ENCODE peak calls at places on chromosome 11, in six cellular contexts. One of them, this sample, is unnamed.

GRCh38 chr11:116499396-116500001 is 273.3 kb downstream of the BUD13 start:
- DNase-seq in mucosa of gallbladder: peak; percentile 80
- DNase-seq in naive thymus-derived CD8-positive, alpha-beta T cell: no peak
- DNase-seq in COR-L47: peak; percentile 89
- DNase-seq in activated T-cell treated with anti-CD3 and anti-CD28 coated beads for 48 hours: peak; percentile 60
- DNase-seq in AG08395: peak; percentile 3
- DNase-seq in this sample: peak; percentile 57

GRCh38 chr11:13972033-13972910 is 9.7 kb downstream of the SPON1 start:
- DNase-seq in mucosa of gallbladder: peak; percentile 56
- DNase-seq in naive thymus-derived CD8-positive, alpha-beta T cell: no peak
- DNase-seq in COR-L47: no peak
- DNase-seq in activated T-cell treated with anti-CD3 and anti-CD28 coated beads for 48 hours: no peak
- DNase-seq in AG08395: peak; percentile 69
- DNase-seq in this sample: peak; percentile 68

GRCh38 chr11:83194284-83195175 is 1.0 kb downstream of the ANKRD42 start:
- DNase-seq in mucosa of gallbladder: peak; percentile 34
- DNase-seq in naive thymus-derived CD8-positive, alpha-beta T cell: peak; percentile 75
- DNase-seq in COR-L47: no peak
- DNase-seq in activated T-cell treated with anti-CD3 and anti-CD28 coated beads for 48 hours: peak; percentile 52
- DNase-seq in AG08395: peak; percentile 82
- DNase-seq in this sample: peak; percentile 80

GRCh38 chr11:61968758-61969390 is 1.4 kb upstream of the FTH1 start:
- DNase-seq in mucosa of gallbladder: no peak
- DNase-seq in naive thymus-derived CD8-positive, alpha-beta T cell: no peak
- DNase-seq in COR-L47: no peak
- DNase-seq in activated T-cell treated with anti-CD3 and anti-CD28 coated beads for 48 hours: no peak
- DNase-seq in AG08395: no peak
- DNase-seq in this sample: no peak

GRCh38 chr11:10473371-10473770 is 18.3 kb downstream of the AMPD3 start:
- DNase-seq in mucosa of gallbladder: no peak
- DNase-seq in naive thymus-derived CD8-positive, alpha-beta T cell: no peak
- DNase-seq in COR-L47: no peak
- DNase-seq in activated T-cell treated with anti-CD3 and anti-CD28 coated beads for 48 hours: no peak
- DNase-seq in AG08395: no peak
- DNase-seq in this sample: no peak

GRCh38 chr11:34546511-34547206 is 33.1 kb upstream of the ELF5 start:
- DNase-seq in mucosa of gallbladder: no peak
- DNase-seq in naive thymus-derived CD8-positive, alpha-beta T cell: no peak
- DNase-seq in COR-L47: peak; percentile 6
- DNase-seq in activated T-cell treated with anti-CD3 and anti-CD28 coated beads for 48 hours: no peak
- DNase-seq in AG08395: no peak
- DNase-seq in this sample: no peak

GRCh38 chr11:697811-698311 is 2.2 kb downstream of the TMEM80 start:
- DNase-seq in mucosa of gallbladder: no peak
- DNase-seq in naive thymus-derived CD8-positive, alpha-beta T cell: no peak
- DNase-seq in COR-L47: no peak
- DNase-seq in activated T-cell treated with anti-CD3 and anti-CD28 coated beads for 48 hours: no peak
- DNase-seq in AG08395: no peak
- DNase-seq in this sample: no peak

GRCh38 chr11:12889243-12889642 is 119.9 kb upstream of the RASSF10 start:
- DNase-seq in mucosa of gallbladder: peak; percentile 32
- DNase-seq in naive thymus-derived CD8-positive, alpha-beta T cell: no peak
- DNase-seq in COR-L47: peak; percentile 72
- DNase-seq in activated T-cell treated with anti-CD3 and anti-CD28 coated beads for 48 hours: no peak
- DNase-seq in AG08395: peak; percentile 90
- DNase-seq in this sample: peak; percentile 89